ENCODE peak calls at places on chromosomes 11 and 22, in eight cellular contexts. X is Calu3, H is H7, I is posterior cingulate gyrus, Q is T-helper 2 cell, P is type B pancreatic cell, D is nucleus accumbens, G is AG08396. R is an unnamed sample.

GRCh38 chr22:39577900-39578299 is 7.3 kb downstream of the CACNA1I start:
- DNase-seq in D (no peak), H (no peak), X (no peak), I (no peak), G (no peak), Q (no peak), P (no peak), R (no peak)

GRCh38 chr11:33268945-33269567 is 11.9 kb downstream of the HIPK3 start:
- DNase-seq in I (no peak), P (no peak), G (no peak), Q (no peak), H (no peak), X (no peak), D (no peak), R (no peak)

GRCh38 chr22:24601217-24602104 is 1.5 kb upstream of the GGT1 start:
- DNase-seq in D (no peak), Q (no peak), X (peak; percentile 88), I (no peak), H (peak; percentile 23), G (no peak), P (no peak), R (no peak)

GRCh38 chr11:1297576-1298473 is 11.6 kb downstream of the TOLLIP start:
- DNase-seq in H (no peak), D (no peak), P (peak; percentile 65), X (no peak), G (no peak), Q (no peak), I (no peak), R (no peak)

GRCh38 chr11:5280582-5281102 is 10.9 kb upstream of the HBE1 start:
- DNase-seq in I (peak; percentile 7), G (peak; percentile 92), H (peak; percentile 13), Q (no peak), D (no peak), P (no peak), X (peak; percentile 40), R (no peak)

GRCh38 chr11:19437760-19438159 is 197.0 kb upstream of the E2F8 start:
- DNase-seq in G (peak; percentile 54), D (no peak), I (no peak), Q (no peak), X (peak; percentile 13), H (no peak), P (no peak), R (no peak)

GRCh38 chr11:393219-394033 is 583 bp upstream of the PKP3 start:
- DNase-seq in P (no peak), G (peak; percentile 98), I (no peak), X (peak; percentile 94), D (no peak), H (peak; percentile 68), Q (no peak), R (no peak)

GRCh38 chr11:96464695-96465307 is 75.0 kb downstream of the JRKL start:
- DNase-seq in H (peak; percentile 68), I (no peak), P (no peak), Q (no peak), G (peak; percentile 73), X (no peak), D (no peak), R (no peak)

GRCh38 chr11:77865805-77866204 is 44.9 kb downstream of the AAMDC start:
- DNase-seq in X (no peak), Q (no peak), P (no peak), D (no peak), G (no peak), I (no peak), H (no peak), R (no peak)

GRCh38 chr22:20960609-20961008 is 6.4 kb upstream of the AIFM3 start:
- DNase-seq in Q (no peak), P (no peak), X (no peak), I (no peak), D (no peak), H (no peak), G (no peak), R (no peak)

GRCh38 chr11:64095286-64095825 is 59.6 kb downstream of the FLRT1 start:
- DNase-seq in G (no peak), X (no peak), P (no peak), I (no peak), Q (no peak), H (no peak), D (no peak), R (peak; percentile 69)

GRCh38 chr11:121661796-121662508 is 209.2 kb upstream of the SORL1-AS1 start:
- DNase-seq in X (no peak), Q (no peak), P (no peak), H (no peak), G (peak; percentile 45), I (no peak), D (no peak), R (no peak)

GRCh38 chr11:117437041-117437790 is 109.6 kb downstream of the CEP164 start:
- DNase-seq in P (no peak), I (no peak), X (no peak), G (no peak), Q (no peak), D (no peak), H (peak; percentile 62), R (no peak)

GRCh38 chr11:40202569-40202968 is 1256.9 kb downstream of the LRRC4C start:
- DNase-seq in H (no peak), X (no peak), D (no peak), I (no peak), P (no peak), Q (no peak), G (no peak), R (no peak)

GRCh38 chr22:45284705-45285305 is at the start of gene UPK3A:
- DNase-seq in D (no peak), Q (peak; percentile 39), X (peak; percentile 93), P (no peak), H (peak; percentile 98), G (peak; percentile 46), I (peak; percentile 34), R (peak; percentile 20)

GRCh38 chr22:42553475-42554361 is at the start of gene SERHL2:
- DNase-seq in G (peak; percentile 95), H (peak; percentile 99), Q (peak; percentile 86), D (peak; percentile 68), X (peak; percentile 89), I (peak; percentile 67), P (peak; percentile 95), R (peak; percentile 21)

GRCh38 chr11:58905716-58906547 is 33.4 kb upstream of the GLYATL1 start:
- DNase-seq in Q (no peak), D (peak; percentile 65), X (peak; percentile 44), I (peak; percentile 82), H (peak; percentile 91), G (peak; percentile 91), P (peak; percentile 68), R (peak; percentile 42)

GRCh38 chr11:108609681-108610080 is 16.1 kb upstream of the EXPH5 start:
- DNase-seq in Q (no peak), H (no peak), I (no peak), P (no peak), X (no peak), D (no peak), G (no peak), R (no peak)

GRCh38 chr11:31133064-31133463 is 236.5 kb downstream of the DCDC1 start:
- DNase-seq in D (no peak), I (no peak), P (no peak), G (no peak), H (no peak), X (no peak), Q (no peak), R (no peak)

GRCh38 chr11:133803026-133803425 is 42.3 kb downstream of the SPATA19 start:
- DNase-seq in D (no peak), I (no peak), X (no peak), G (no peak), H (no peak), Q (no peak), P (no peak), R (no peak)

GRCh38 chr11:19676508-19677379 is 35.9 kb upstream of the NAV2 start:
- DNase-seq in H (peak; percentile 54), P (no peak), I (no peak), D (no peak), G (no peak), Q (no peak), X (no peak), R (no peak)

GRCh38 chr22:18000441-18001039 is 23.8 kb downstream of the MICAL3 start:
- DNase-seq in X (peak; percentile 34), P (no peak), H (peak; percentile 80), D (no peak), Q (no peak), I (no peak), G (no peak), R (no peak)

GRCh38 chr11:95563859-95564258 is 225.7 kb downstream of the FAM76B start:
- DNase-seq in I (no peak), H (no peak), G (no peak), X (no peak), D (no peak), P (no peak), Q (no peak), R (no peak)

GRCh38 chr11:68990995-68991780 is 10.4 kb upstream of the MRGPRD start:
- DNase-seq in X (no peak), H (peak; percentile 23), Q (no peak), I (no peak), G (no peak), P (peak; percentile 60), D (no peak), R (no peak)

GRCh38 chr11:65389294-65389980 is 3.0 kb downstream of the FRMD8 start:
- DNase-seq in Q (no peak), D (no peak), H (peak; percentile 45), P (no peak), X (no peak), I (no peak), G (no peak), R (no peak)

GRCh38 chr11:86670179-86670578 is 2.2 kb downstream of the ME3 start:
- DNase-seq in H (no peak), X (no peak), I (no peak), G (no peak), P (no peak), D (no peak), Q (no peak), R (no peak)

GRCh38 chr11:66906077-66906929 is 49.4 kb downstream of the LRFN4 start:
- DNase-seq in P (no peak), I (no peak), Q (no peak), G (no peak), X (no peak), H (peak; percentile 80), D (no peak), R (no peak)